ENCODE peak calls at places on chromosome 15, in four cellular contexts. Z is AG08395, H is prostate gland, S is left lung. I is an unnamed sample.

GRCh38 chr15:57784081-57784488 is 77.6 kb downstream of the POLR2M start:
- DNase-seq in Z (peak), H (no peak), S (no peak), I (peak)

GRCh38 chr15:43253431-43254403 is 13.0 kb downstream of the TGM5 start:
- DNase-seq in Z (no peak), H (peak), S (peak), I (no peak)

GRCh38 chr15:25670025-25670554 is 193.0 kb downstream of the ATP10A start:
- DNase-seq in Z (peak), H (peak), S (peak), I (peak)

GRCh38 chr15:96135166-96136093 is 195.1 kb upstream of the NR2F2 start:
- DNase-seq in Z (no peak), H (no peak), S (no peak), I (no peak)

GRCh38 chr15:67185621-67186225 is 68.7 kb downstream of the AAGAB start:
- DNase-seq in Z (no peak), H (peak), S (no peak), I (no peak)

GRCh38 chr15:98689431-98689861 is 41.1 kb downstream of the IGF1R start:
- DNase-seq in Z (peak), H (no peak), S (no peak), I (peak)

GRCh38 chr15:68972201-68973065 is 42.1 kb upstream of the NOX5 start:
- DNase-seq in Z (no peak), H (no peak), S (no peak), I (no peak)

GRCh38 chr15:83837946-83838571 is 184.1 kb downstream of the ADAMTSL3 start:
- DNase-seq in Z (no peak), H (no peak), S (peak), I (no peak)

GRCh38 chr15:90038639-90039095 is 37.5 kb downstream of the ZNF710 start:
- DNase-seq in Z (no peak), H (no peak), S (peak), I (no peak)

GRCh38 chr15:98683821-98684220 is 35.5 kb downstream of the IGF1R start:
- DNase-seq in Z (no peak), H (no peak), S (no peak), I (no peak)

GRCh38 chr15:89416339-89417183 is 79.8 kb downstream of the RHCG start:
- DNase-seq in Z (peak), H (no peak), S (peak), I (peak)

GRCh38 chr15:70339551-70340517 is 242.1 kb upstream of the TLE3 start:
- DNase-seq in Z (peak), H (no peak), S (peak), I (no peak)

GRCh38 chr15:56805466-56806146 is 72.3 kb upstream of the ZNF280D start:
- DNase-seq in Z (peak), H (no peak), S (no peak), I (peak)

GRCh38 chr15:95737051-95737450 is 593.4 kb upstream of the NR2F2 start:
- DNase-seq in Z (no peak), H (no peak), S (no peak), I (no peak)

GRCh38 chr15:52857471-52857870 is 67.3 kb upstream of the ONECUT1 start:
- DNase-seq in Z (no peak), H (no peak), S (no peak), I (no peak)

GRCh38 chr15:79025201-79025600 is 65.4 kb downstream of the RASGRF1 start:
- DNase-seq in Z (no peak), H (no peak), S (no peak), I (no peak)

I was measured in HFFc6.